ENCODE peak calls at places on chromosome 9, in five cellular contexts. Y, S, I, W and N are unnamed samples.

GRCh38 chr9:136392538-136393449 is 7.2 kb downstream of the SNAPC4 start:
- DNase-seq in Y (no peak), S (no peak), I (no peak), W (no peak), N (no peak)

GRCh38 chr9:72187296-72187695 is 38.1 kb downstream of the GDA start:
- DNase-seq in Y (no peak), S (no peak), I (no peak), W (no peak), N (no peak)

GRCh38 chr9:136926749-136927148 is 17.8 kb downstream of the FBXW5 start:
- DNase-seq in Y (no peak), S (no peak), I (no peak), W (no peak), N (no peak)

GRCh38 chr9:94847486-94847885 is 121.0 kb downstream of the AOPEP start:
- DNase-seq in Y (no peak), S (no peak), I (peak), W (no peak), N (peak)

GRCh38 chr9:94082956-94083355 is 1.3 kb upstream of the PTPDC1 start:
- DNase-seq in Y (no peak), S (no peak), I (peak), W (no peak), N (no peak)

GRCh38 chr9:3916984-3917383 is 382.9 kb downstream of the GLIS3 start:
- DNase-seq in Y (no peak), S (no peak), I (peak), W (no peak), N (no peak)

GRCh38 chr9:94167376-94167775 is 83.1 kb downstream of the PTPDC1 start:
- DNase-seq in Y (no peak), S (no peak), I (no peak), W (no peak), N (no peak)

GRCh38 chr9:4035809-4036208 is 264.1 kb downstream of the GLIS3 start:
- DNase-seq in Y (peak), S (no peak), I (peak), W (no peak), N (no peak)

GRCh38 chr9:92911496-92912475 is 33.9 kb upstream of the ZNF484 start:
- DNase-seq in Y (no peak), S (no peak), I (peak), W (no peak), N (peak)

GRCh38 chr9:121662896-121663580 is 11.6 kb downstream of the DAB2IP start:
- DNase-seq in Y (no peak), S (no peak), I (no peak), W (no peak), N (no peak)

GRCh38 chr9:97536480-97536879 is 35.0 kb downstream of the TMOD1 start:
- DNase-seq in Y (no peak), S (no peak), I (no peak), W (no peak), N (no peak)

GRCh38 chr9:74865177-74865576 is 22.5 kb downstream of the TRPM6 start:
- DNase-seq in Y (no peak), S (no peak), I (no peak), W (no peak), N (no peak)

GRCh38 chr9:33097192-33097591 is 20.7 kb upstream of the SMU1 start:
- DNase-seq in Y (no peak), S (no peak), I (no peak), W (no peak), N (no peak)

GRCh38 chr9:137398561-137399468 is 24.1 kb downstream of the EXD3 start:
- DNase-seq in Y (peak), S (no peak), I (no peak), W (no peak), N (no peak)

GRCh38 chr9:33988219-33988890 is 60.3 kb downstream of the UBAP2 start:
- DNase-seq in Y (no peak), S (no peak), I (no peak), W (no peak), N (peak)

GRCh38 chr9:81517954-81518353 is 171.4 kb downstream of the TLE1 start:
- DNase-seq in Y (no peak), S (no peak), I (no peak), W (no peak), N (no peak)

GRCh38 chr9:90905079-90905478 is 103.5 kb downstream of the SYK start:
- DNase-seq in Y (no peak), S (no peak), I (peak), W (no peak), N (peak)

GRCh38 chr9:129027685-129028191 is 393 bp downstream of the SH3GLB2 start:
- DNase-seq in Y (no peak), S (peak), I (no peak), W (no peak), N (no peak)

GRCh38 chr9:69637193-69637592 is 35.0 kb downstream of the APBA1 start:
- DNase-seq in Y (no peak), S (no peak), I (no peak), W (no peak), N (no peak)

GRCh38 chr9:2134391-2134790 is 119.2 kb downstream of the SMARCA2 start:
- DNase-seq in Y (no peak), S (no peak), I (peak), W (no peak), N (no peak)

GRCh38 chr9:36764364-36765076 is 191.8 kb downstream of the MELK start:
- DNase-seq in Y (peak), S (no peak), I (no peak), W (no peak), N (no peak)

GRCh38 chr9:33159058-33159759 is 7.9 kb downstream of the B4GALT1 start:
- DNase-seq in Y (no peak), S (peak), I (peak), W (no peak), N (no peak)

GRCh38 chr9:109192732-109193361 is 25.8 kb upstream of the FRRS1L start:
- DNase-seq in Y (peak), S (no peak), I (peak), W (no peak), N (peak)

GRCh38 chr9:10268500-10269485 is 344.0 kb downstream of the PTPRD start:
- DNase-seq in Y (peak), S (no peak), I (peak), W (no peak), N (peak)

DNA sequence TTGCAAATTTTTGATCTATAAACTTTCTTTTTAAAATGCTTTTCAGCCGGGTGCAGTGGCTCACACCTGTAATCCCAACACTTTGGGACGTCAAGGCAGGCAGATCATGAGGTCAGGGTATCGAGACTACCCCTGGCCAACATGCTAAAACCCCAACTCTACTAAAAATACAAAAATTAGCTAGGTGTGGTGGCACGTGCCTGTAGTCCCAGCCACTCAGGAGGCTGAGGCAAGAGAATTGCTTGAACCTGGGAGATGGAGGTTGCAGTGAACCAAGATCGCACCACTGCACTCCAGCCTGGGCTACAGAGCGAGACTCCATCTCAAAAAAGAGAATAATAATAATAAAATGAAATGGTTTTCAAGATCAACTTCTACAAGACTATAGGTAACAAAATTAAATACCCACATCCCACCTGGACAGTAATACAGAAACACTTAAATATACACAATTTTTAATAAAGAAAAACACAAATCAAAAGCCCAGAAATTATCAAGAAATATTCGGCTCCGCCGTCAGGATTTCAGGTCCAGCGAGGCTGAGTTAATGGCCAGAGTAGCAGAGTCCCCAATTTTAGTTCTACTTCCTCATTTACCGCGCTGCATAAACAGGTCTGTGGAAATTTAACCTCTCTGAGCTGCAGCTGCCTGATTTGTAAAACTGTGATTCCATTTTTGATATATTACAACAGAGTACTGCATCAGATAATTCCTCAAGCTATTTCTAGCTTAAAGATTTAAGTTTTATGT is 4.0 kb downstream of the TUT7 start:
- DNase-seq in Y (no peak), S (no peak), I (no peak), W (no peak), N (no peak)
- H3K4me3 ChIP-seq in Y (no peak), S (peak), I (peak), W (no peak), N (peak)

GRCh38 chr9:85667374-85667773 is 74.4 kb downstream of the AGTPBP1 start:
- DNase-seq in Y (no peak), S (no peak), I (no peak), W (no peak), N (no peak)
- H3K4me3 ChIP-seq in Y (no peak), S (no peak), I (no peak), W (no peak), N (no peak)

GRCh38 chr9:18067553-18068120 is 406.3 kb upstream of the ADAMTSL1 start:
- DNase-seq in Y (no peak), S (no peak), I (no peak), W (no peak), N (no peak)

GRCh38 chr9:18077941-18078678 is 395.8 kb upstream of the ADAMTSL1 start:
- DNase-seq in Y (no peak), S (no peak), I (no peak), W (no peak), N (peak)

GRCh38 chr9:18071651-18072060 is 402.3 kb upstream of the ADAMTSL1 start:
- DNase-seq in Y (no peak), S (no peak), I (no peak), W (no peak), N (peak)

GRCh38 chr9:18075253-18075977 is 398.5 kb upstream of the ADAMTSL1 start:
- DNase-seq in Y (no peak), S (no peak), I (no peak), W (no peak), N (no peak)

DNA sequence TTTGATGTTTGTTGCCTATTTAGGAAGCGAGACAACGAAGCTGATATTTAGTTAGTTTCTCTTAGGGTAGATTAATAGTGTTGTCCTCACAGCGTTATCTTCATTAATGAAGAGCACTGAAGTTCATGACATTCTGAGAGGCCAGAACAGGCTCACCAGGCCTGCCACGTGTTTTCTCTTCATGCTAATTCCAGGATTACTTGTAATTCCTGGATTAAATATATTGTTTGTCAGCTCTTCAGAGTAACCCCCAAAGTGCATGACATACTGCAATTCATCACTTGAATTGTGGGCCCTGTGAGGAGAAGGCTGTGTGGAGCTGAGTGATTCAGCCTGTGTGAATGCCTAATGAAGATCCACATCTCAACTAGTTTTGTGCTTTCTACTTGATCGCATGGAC is 401.0 kb upstream of the ADAMTSL1 start:
- DNase-seq in Y (no peak), S (no peak), I (no peak), W (no peak), N (no peak)
- H3K4me3 ChIP-seq in Y (no peak), S (no peak), I (no peak), W (no peak), N (no peak)

DNA sequence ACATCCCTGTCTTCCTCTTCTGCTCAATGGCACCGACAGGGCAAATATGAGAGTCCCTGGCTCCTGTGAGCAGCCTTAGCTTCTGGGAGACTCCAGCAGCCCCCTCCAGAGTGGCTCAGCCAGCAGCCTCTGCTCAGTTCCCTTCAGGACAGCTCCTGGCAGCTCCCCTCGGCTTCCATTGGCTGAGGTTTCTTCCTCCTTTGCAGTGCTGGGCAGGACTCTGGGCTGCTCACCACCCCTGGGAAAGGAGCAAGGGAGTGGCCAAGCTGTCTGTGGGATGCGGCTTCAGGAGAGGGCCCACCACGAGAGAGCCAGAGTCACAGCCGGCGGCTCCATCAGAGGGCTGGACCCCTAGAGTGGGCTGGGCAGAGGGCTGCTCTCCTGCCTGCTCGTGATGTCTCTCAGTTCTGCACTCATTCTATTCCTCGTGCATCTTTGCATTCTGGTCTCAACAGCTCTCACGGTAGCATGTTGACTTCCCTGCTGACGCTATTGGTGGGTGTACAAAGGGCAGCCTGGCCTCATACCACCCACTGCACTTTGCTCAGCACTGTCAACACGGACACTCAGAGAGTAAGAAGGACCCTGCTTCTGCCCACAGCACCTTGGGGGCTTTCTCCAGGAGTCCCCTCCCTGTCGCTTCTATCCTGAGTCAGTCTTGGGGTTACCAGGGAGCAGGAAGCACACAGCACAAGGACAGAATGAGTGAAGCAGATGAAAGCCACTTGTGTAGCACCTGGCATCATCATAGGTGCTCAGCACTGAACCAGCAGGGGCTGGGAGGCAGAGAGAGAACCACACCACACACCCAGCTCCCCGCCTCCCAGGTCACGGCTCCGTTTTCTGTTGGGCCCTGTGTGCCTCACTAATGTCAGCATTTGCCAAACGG is 80.9 kb upstream of the ALDH1B1 start:
- DNase-seq in Y (peak), S (no peak), I (peak), W (no peak), N (no peak)
- H3K4me3 ChIP-seq in Y (no peak), S (peak), I (no peak), W (no peak), N (no peak)

GRCh38 chr9:133950916-133951231 is 41.2 kb downstream of the VAV2 start:
- DNase-seq in Y (no peak), S (no peak), I (no peak), W (no peak), N (no peak)
- H3K4me3 ChIP-seq in Y (no peak), S (peak), I (peak), W (no peak), N (no peak)